ENCODE peak calls at places on chromosomes 2 and 18, in eight cellular contexts. X, O, E, S, C, R, Z and G are unnamed samples.

GRCh38 chr2:46164581-46165301 is 132.5 kb upstream of the EPAS1 start:
- DNase-seq in X (no peak), O (no peak), E (no peak), S (peak), C (peak), R (no peak), Z (peak), G (peak)

GRCh38 chr2:17636989-17637906 is 96.8 kb downstream of the VSNL1 start:
- DNase-seq in X (no peak), O (no peak), E (no peak), S (no peak), C (no peak), R (peak), Z (no peak), G (no peak)

GRCh38 chr2:88540346-88540745 is 86.9 kb downstream of the EIF2AK3 start:
- DNase-seq in X (no peak), O (no peak), E (no peak), S (peak), C (peak), R (no peak), Z (no peak), G (no peak)

GRCh38 chr2:37318401-37318800 is 6.2 kb downstream of the PRKD3 start:
- DNase-seq in X (no peak), O (no peak), E (peak), S (peak), C (peak), R (no peak), Z (no peak), G (no peak)

GRCh38 chr2:69764286-69765058 is 22.5 kb downstream of the ANXA4 start:
- DNase-seq in X (no peak), O (no peak), E (no peak), S (no peak), C (no peak), R (no peak), Z (no peak), G (no peak)

GRCh38 chr2:44016282-44016681 is 20.5 kb upstream of the LRPPRC start:
- DNase-seq in X (peak), O (no peak), E (no peak), S (peak), C (peak), R (peak), Z (peak), G (no peak)

GRCh38 chr18:44766461-44766860 is 85.8 kb downstream of the SETBP1 start:
- DNase-seq in X (no peak), O (no peak), E (no peak), S (no peak), C (no peak), R (no peak), Z (no peak), G (no peak)

GRCh38 chr2:11784747-11785610 is 38.5 kb downstream of the LPIN1 start:
- DNase-seq in X (peak), O (peak), E (peak), S (peak), C (peak), R (peak), Z (no peak), G (peak)

GRCh38 chr2:175111200-175111657 is 56.8 kb downstream of the ATF2 start:
- DNase-seq in X (no peak), O (peak), E (no peak), S (no peak), C (peak), R (peak), Z (no peak), G (no peak)

GRCh38 chr2:151182396-151182795 is 79.3 kb downstream of the RBM43 start:
- DNase-seq in X (no peak), O (no peak), E (no peak), S (no peak), C (no peak), R (no peak), Z (no peak), G (no peak)

GRCh38 chr2:212408524-212408923 is 130.1 kb downstream of the ERBB4 start:
- DNase-seq in X (no peak), O (no peak), E (no peak), S (no peak), C (no peak), R (no peak), Z (no peak), G (no peak)

GRCh38 chr2:215931256-215931903 is 82.0 kb downstream of the MREG start:
- DNase-seq in X (peak), O (peak), E (no peak), S (peak), C (peak), R (peak), Z (peak), G (no peak)

GRCh38 chr2:224612581-224612980 is 27.4 kb upstream of the CUL3 start:
- DNase-seq in X (no peak), O (no peak), E (no peak), S (no peak), C (no peak), R (no peak), Z (no peak), G (no peak)